ENCODE peak calls at places on chromosomes 13 and 19, in ten cellular contexts. One of them, this sample, is unnamed.

GRCh38 chr13:113415032-113415431 is 38.3 kb downstream of the ADPRHL1 start:
- DNase-seq in CD4-positive, alpha-beta memory T cell: no peak
- DNase-seq in breast epithelium: no peak
- DNase-seq in heart right ventricle: no peak
- DNase-seq in epithelial cell of esophagus: no peak
- DNase-seq in uterus: no peak
- DNase-seq in kidney epithelial cell: no peak
- DNase-seq in AG04450: no peak
- DNase-seq in lower leg skin: no peak
- DNase-seq in AG04449: no peak
- DNase-seq in this sample: no peak

GRCh38 chr19:12825259-12826131 is 8.9 kb downstream of the RTBDN start:
- DNase-seq in CD4-positive, alpha-beta memory T cell: no peak
- DNase-seq in breast epithelium: no peak
- DNase-seq in heart right ventricle: no peak
- DNase-seq in epithelial cell of esophagus: no peak
- DNase-seq in uterus: no peak
- DNase-seq in kidney epithelial cell: no peak
- DNase-seq in AG04450: no peak
- DNase-seq in lower leg skin: no peak
- DNase-seq in AG04449: no peak
- DNase-seq in this sample: no peak

GRCh38 chr13:91726666-91727065 is 328.2 kb downstream of the GPC5 start:
- DNase-seq in CD4-positive, alpha-beta memory T cell: no peak
- DNase-seq in breast epithelium: no peak
- DNase-seq in heart right ventricle: no peak
- DNase-seq in epithelial cell of esophagus: no peak
- DNase-seq in uterus: no peak
- DNase-seq in kidney epithelial cell: no peak
- DNase-seq in AG04450: no peak
- DNase-seq in lower leg skin: no peak
- DNase-seq in AG04449: no peak
- DNase-seq in this sample: no peak

GRCh38 chr13:111559612-111560423 is 239.4 kb downstream of the TEX29 start:
- DNase-seq in CD4-positive, alpha-beta memory T cell: no peak
- DNase-seq in breast epithelium: no peak
- DNase-seq in heart right ventricle: no peak
- DNase-seq in epithelial cell of esophagus: no peak
- DNase-seq in uterus: no peak
- DNase-seq in kidney epithelial cell: no peak
- DNase-seq in AG04450: no peak
- DNase-seq in lower leg skin: peak; percentile 75
- DNase-seq in AG04449: no peak
- DNase-seq in this sample: no peak

GRCh38 chr19:45528744-45529453 is 21.6 kb downstream of the VASP start:
- DNase-seq in CD4-positive, alpha-beta memory T cell: no peak
- DNase-seq in breast epithelium: peak; percentile 69
- DNase-seq in heart right ventricle: no peak
- DNase-seq in epithelial cell of esophagus: peak; percentile 92
- DNase-seq in uterus: no peak
- DNase-seq in kidney epithelial cell: no peak
- DNase-seq in AG04450: no peak
- DNase-seq in lower leg skin: no peak
- DNase-seq in AG04449: no peak
- DNase-seq in this sample: no peak

GRCh38 chr13:109000207-109000606 is 370.8 kb downstream of the MYO16 start:
- DNase-seq in CD4-positive, alpha-beta memory T cell: no peak
- DNase-seq in breast epithelium: no peak
- DNase-seq in heart right ventricle: no peak
- DNase-seq in epithelial cell of esophagus: no peak
- DNase-seq in uterus: no peak
- DNase-seq in kidney epithelial cell: no peak
- DNase-seq in AG04450: no peak
- DNase-seq in lower leg skin: no peak
- DNase-seq in AG04449: no peak
- DNase-seq in this sample: no peak

GRCh38 chr13:59658736-59659330 is 504.9 kb downstream of the DIAPH3 start:
- DNase-seq in CD4-positive, alpha-beta memory T cell: no peak
- DNase-seq in breast epithelium: no peak
- DNase-seq in heart right ventricle: no peak
- DNase-seq in epithelial cell of esophagus: no peak
- DNase-seq in uterus: no peak
- DNase-seq in kidney epithelial cell: no peak
- DNase-seq in AG04450: no peak
- DNase-seq in lower leg skin: no peak
- DNase-seq in AG04449: no peak
- DNase-seq in this sample: no peak

GRCh38 chr19:31127132-31127967 is 221.9 kb downstream of the TSHZ3 start:
- DNase-seq in CD4-positive, alpha-beta memory T cell: no peak
- DNase-seq in breast epithelium: no peak
- DNase-seq in heart right ventricle: no peak
- DNase-seq in epithelial cell of esophagus: peak; percentile 66
- DNase-seq in uterus: peak; percentile 33
- DNase-seq in kidney epithelial cell: peak; percentile 50
- DNase-seq in AG04450: peak; percentile 94
- DNase-seq in lower leg skin: no peak
- DNase-seq in AG04449: peak; percentile 95
- DNase-seq in this sample: no peak

GRCh38 chr13:98994896-98995295 is 17.0 kb upstream of the DOCK9 start:
- DNase-seq in CD4-positive, alpha-beta memory T cell: peak; percentile 43
- DNase-seq in breast epithelium: no peak
- DNase-seq in heart right ventricle: no peak
- DNase-seq in epithelial cell of esophagus: peak; percentile 57
- DNase-seq in uterus: no peak
- DNase-seq in kidney epithelial cell: no peak
- DNase-seq in AG04450: no peak
- DNase-seq in lower leg skin: no peak
- DNase-seq in AG04449: no peak
- DNase-seq in this sample: peak; percentile 75

GRCh38 chr13:111114362-111115050 is 604 bp upstream of the ARHGEF7 start:
- DNase-seq in CD4-positive, alpha-beta memory T cell: no peak
- DNase-seq in breast epithelium: no peak
- DNase-seq in heart right ventricle: peak; percentile 41
- DNase-seq in epithelial cell of esophagus: peak; percentile 61
- DNase-seq in uterus: peak; percentile 51
- DNase-seq in kidney epithelial cell: no peak
- DNase-seq in AG04450: no peak
- DNase-seq in lower leg skin: peak; percentile 93
- DNase-seq in AG04449: no peak
- DNase-seq in this sample: peak; percentile 14

GRCh38 chr13:45995245-45995644 is 57.3 kb downstream of the ZC3H13 start:
- DNase-seq in CD4-positive, alpha-beta memory T cell: no peak
- DNase-seq in breast epithelium: no peak
- DNase-seq in heart right ventricle: no peak
- DNase-seq in epithelial cell of esophagus: no peak
- DNase-seq in uterus: no peak
- DNase-seq in kidney epithelial cell: no peak
- DNase-seq in AG04450: no peak
- DNase-seq in lower leg skin: no peak
- DNase-seq in AG04449: no peak
- DNase-seq in this sample: no peak

GRCh38 chr13:34114581-34114980 is 296.6 kb downstream of the RFC3 start:
- DNase-seq in CD4-positive, alpha-beta memory T cell: no peak
- DNase-seq in breast epithelium: no peak
- DNase-seq in heart right ventricle: no peak
- DNase-seq in epithelial cell of esophagus: no peak
- DNase-seq in uterus: no peak
- DNase-seq in kidney epithelial cell: no peak
- DNase-seq in AG04450: no peak
- DNase-seq in lower leg skin: no peak
- DNase-seq in AG04449: no peak
- DNase-seq in this sample: no peak

GRCh38 chr13:105572401-105572800 is 963.1 kb downstream of the EFNB2 start:
- DNase-seq in CD4-positive, alpha-beta memory T cell: no peak
- DNase-seq in breast epithelium: no peak
- DNase-seq in heart right ventricle: no peak
- DNase-seq in epithelial cell of esophagus: peak; percentile 62
- DNase-seq in uterus: no peak
- DNase-seq in kidney epithelial cell: no peak
- DNase-seq in AG04450: no peak
- DNase-seq in lower leg skin: no peak
- DNase-seq in AG04449: no peak
- DNase-seq in this sample: no peak

GRCh38 chr13:93660664-93661063 is 434.1 kb downstream of the GPC6 start:
- DNase-seq in CD4-positive, alpha-beta memory T cell: no peak
- DNase-seq in breast epithelium: no peak
- DNase-seq in heart right ventricle: no peak
- DNase-seq in epithelial cell of esophagus: no peak
- DNase-seq in uterus: no peak
- DNase-seq in kidney epithelial cell: no peak
- DNase-seq in AG04450: no peak
- DNase-seq in lower leg skin: no peak
- DNase-seq in AG04449: no peak
- DNase-seq in this sample: no peak
- H3K4me3 ChIP-seq in CD4-positive, alpha-beta memory T cell: no peak overlapping the region
- H3K4me3 ChIP-seq in breast epithelium: no peak overlapping the region
- H3K4me3 ChIP-seq in heart right ventricle: no peak overlapping the region
- H3K4me3 ChIP-seq in epithelial cell of esophagus: no peak overlapping the region
- H3K4me3 ChIP-seq in uterus: no peak overlapping the region
- H3K4me3 ChIP-seq in kidney epithelial cell: no peak overlapping the region
- H3K4me3 ChIP-seq in AG04450: no peak overlapping the region
- H3K4me3 ChIP-seq in lower leg skin: no peak overlapping the region
- H3K4me3 ChIP-seq in AG04449: no peak overlapping the region
- H3K4me3 ChIP-seq in this sample: no peak overlapping the region

GRCh38 chr19:10392120-10392519 is 11.2 kb downstream of the CDC37 start:
- DNase-seq in CD4-positive, alpha-beta memory T cell: no peak
- DNase-seq in breast epithelium: no peak
- DNase-seq in heart right ventricle: no peak
- DNase-seq in epithelial cell of esophagus: no peak
- DNase-seq in uterus: no peak
- DNase-seq in kidney epithelial cell: no peak
- DNase-seq in AG04450: no peak
- DNase-seq in lower leg skin: no peak
- DNase-seq in AG04449: no peak
- DNase-seq in this sample: no peak
- H3K4me3 ChIP-seq in CD4-positive, alpha-beta memory T cell: no peak overlapping the region
- H3K4me3 ChIP-seq in breast epithelium: no peak overlapping the region
- H3K4me3 ChIP-seq in heart right ventricle: no peak overlapping the region
- H3K4me3 ChIP-seq in epithelial cell of esophagus: no peak overlapping the region
- H3K4me3 ChIP-seq in uterus: no peak overlapping the region
- H3K4me3 ChIP-seq in kidney epithelial cell: no peak overlapping the region
- H3K4me3 ChIP-seq in AG04450: no peak overlapping the region
- H3K4me3 ChIP-seq in lower leg skin: no peak overlapping the region
- H3K4me3 ChIP-seq in AG04449: no peak overlapping the region
- H3K4me3 ChIP-seq in this sample: no peak overlapping the region

GRCh38 chr19:55666343-55667005 is 8.6 kb upstream of the EPN1 start:
- DNase-seq in CD4-positive, alpha-beta memory T cell: no peak
- DNase-seq in breast epithelium: no peak
- DNase-seq in heart right ventricle: no peak
- DNase-seq in epithelial cell of esophagus: no peak
- DNase-seq in uterus: no peak
- DNase-seq in kidney epithelial cell: no peak
- DNase-seq in AG04450: no peak
- DNase-seq in lower leg skin: no peak
- DNase-seq in AG04449: no peak
- DNase-seq in this sample: no peak
- H3K4me3 ChIP-seq in CD4-positive, alpha-beta memory T cell: no peak overlapping the region
- H3K4me3 ChIP-seq in breast epithelium: no peak overlapping the region
- H3K4me3 ChIP-seq in heart right ventricle: no peak overlapping the region
- H3K4me3 ChIP-seq in epithelial cell of esophagus: no peak overlapping the region
- H3K4me3 ChIP-seq in uterus: no peak overlapping the region
- H3K4me3 ChIP-seq in kidney epithelial cell: no peak overlapping the region
- H3K4me3 ChIP-seq in AG04450: no peak overlapping the region
- H3K4me3 ChIP-seq in lower leg skin: no peak overlapping the region
- H3K4me3 ChIP-seq in AG04449: no peak overlapping the region
- H3K4me3 ChIP-seq in this sample: no peak overlapping the region

GRCh38 chr19:7916908-7917291 is 2.3 kb downstream of the TGFBR3L start:
- DNase-seq in CD4-positive, alpha-beta memory T cell: no peak
- DNase-seq in breast epithelium: no peak
- DNase-seq in heart right ventricle: no peak
- DNase-seq in epithelial cell of esophagus: no peak
- DNase-seq in uterus: no peak
- DNase-seq in kidney epithelial cell: no peak
- DNase-seq in AG04450: no peak
- DNase-seq in lower leg skin: no peak
- DNase-seq in AG04449: no peak
- DNase-seq in this sample: no peak

GRCh38 chr19:7914598-7915045 is at the start of gene TGFBR3L:
- DNase-seq in CD4-positive, alpha-beta memory T cell: peak; percentile 20
- DNase-seq in breast epithelium: no peak
- DNase-seq in heart right ventricle: no peak
- DNase-seq in epithelial cell of esophagus: no peak
- DNase-seq in uterus: no peak
- DNase-seq in kidney epithelial cell: no peak
- DNase-seq in AG04450: no peak
- DNase-seq in lower leg skin: no peak
- DNase-seq in AG04449: no peak
- DNase-seq in this sample: no peak

GRCh38 chr19:7914099-7914498 is 531 bp upstream of the TGFBR3L start:
- DNase-seq in CD4-positive, alpha-beta memory T cell: peak; percentile 36
- DNase-seq in breast epithelium: no peak
- DNase-seq in heart right ventricle: no peak
- DNase-seq in epithelial cell of esophagus: no peak
- DNase-seq in uterus: no peak
- DNase-seq in kidney epithelial cell: no peak
- DNase-seq in AG04450: no peak
- DNase-seq in lower leg skin: no peak
- DNase-seq in AG04449: no peak
- DNase-seq in this sample: no peak

GRCh38 chr19:7916137-7916907 is 1.7 kb downstream of the TGFBR3L start:
- DNase-seq in CD4-positive, alpha-beta memory T cell: peak; percentile 69
- DNase-seq in breast epithelium: no peak
- DNase-seq in heart right ventricle: no peak
- DNase-seq in epithelial cell of esophagus: peak; percentile 56
- DNase-seq in uterus: no peak
- DNase-seq in kidney epithelial cell: no peak
- DNase-seq in AG04450: no peak
- DNase-seq in lower leg skin: no peak
- DNase-seq in AG04449: no peak
- DNase-seq in this sample: peak; percentile 58

DNA sequence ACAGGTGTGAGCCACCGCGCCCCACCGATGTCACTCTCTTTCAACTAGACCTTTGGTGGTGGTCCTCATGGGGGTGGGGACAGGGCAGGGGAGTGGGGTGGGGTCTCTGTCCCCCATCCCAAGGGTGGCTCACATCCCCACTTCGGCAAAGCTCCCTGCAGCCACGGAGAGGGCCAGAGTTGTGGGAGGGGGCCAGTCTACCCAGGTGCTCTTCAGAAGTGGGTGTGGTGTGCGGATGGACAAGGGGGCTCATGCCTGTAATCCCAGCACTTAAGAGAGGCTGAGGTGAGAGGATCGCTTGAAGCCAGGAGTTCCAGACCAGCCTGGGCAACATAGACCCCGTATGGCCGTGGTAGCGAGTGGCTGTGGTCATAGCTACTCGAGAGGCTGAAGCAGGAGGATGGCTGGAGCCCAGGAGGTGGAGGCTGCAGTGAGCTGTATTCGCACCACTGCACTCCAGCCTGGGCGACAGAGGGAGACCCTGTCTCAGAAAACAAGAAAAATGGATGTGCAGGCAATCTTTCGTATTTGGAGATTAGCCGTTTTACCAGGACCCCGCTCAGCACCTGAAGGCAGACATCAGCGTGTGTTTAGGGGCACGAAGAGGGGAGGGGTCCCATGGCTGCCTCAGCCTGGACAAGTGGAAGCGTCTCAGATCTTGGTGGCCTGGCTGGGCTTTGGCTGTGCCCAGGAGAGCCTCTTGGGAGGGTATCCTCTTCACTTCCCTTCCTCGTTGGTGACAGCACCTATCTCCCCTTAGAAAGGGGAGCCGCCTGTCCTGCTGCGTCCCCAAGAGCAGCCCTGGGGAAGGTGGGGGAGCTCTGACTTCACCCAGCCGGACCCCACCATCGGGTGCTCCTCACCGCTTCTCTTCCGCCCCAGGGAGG is 863 bp downstream of the TGFBR3L start:
- DNase-seq in CD4-positive, alpha-beta memory T cell: peak; percentile 31
- DNase-seq in breast epithelium: no peak
- DNase-seq in heart right ventricle: no peak
- DNase-seq in epithelial cell of esophagus: no peak
- DNase-seq in uterus: no peak
- DNase-seq in kidney epithelial cell: no peak
- DNase-seq in AG04450: no peak
- DNase-seq in lower leg skin: no peak
- DNase-seq in AG04449: no peak
- DNase-seq in this sample: no peak
- H3K4me3 ChIP-seq in CD4-positive, alpha-beta memory T cell: no peak overlapping the region
- H3K4me3 ChIP-seq in breast epithelium: peak overlapping the region; percentile 66
- H3K4me3 ChIP-seq in heart right ventricle: peak overlapping the region; percentile 49
- H3K4me3 ChIP-seq in epithelial cell of esophagus: peak overlapping the region; percentile 41
- H3K4me3 ChIP-seq in uterus: no peak overlapping the region
- H3K4me3 ChIP-seq in kidney epithelial cell: no peak overlapping the region
- H3K4me3 ChIP-seq in AG04450: peak overlapping the region; percentile 40
- H3K4me3 ChIP-seq in lower leg skin: no peak overlapping the region
- H3K4me3 ChIP-seq in AG04449: peak overlapping the region; percentile 45
- H3K4me3 ChIP-seq in this sample: no peak overlapping the region

This sample was measured in CD8-positive, alpha-beta memory T cell.